ENCODE peak calls at places on chromosomes 1 and 21, in six cellular contexts. G, V, H, B, A and M are unnamed samples.

GRCh38 chr1:241413386-241413785 is 56.4 kb upstream of the RGS7 start:
- DNase-seq in G (no peak), V (no peak), H (no peak), B (no peak), A (no peak), M (no peak)

GRCh38 chr1:58933599-58933926 is 149.7 kb upstream of the JUN start:
- DNase-seq in G (no peak), V (no peak), H (no peak), B (peak), A (peak), M (no peak)

GRCh38 chr1:23168079-23168461 is 586 bp downstream of the LUZP1 start:
- DNase-seq in G (no peak), V (no peak), H (peak), B (no peak), A (peak), M (no peak)

GRCh38 chr1:1846386-1846918 is 44.4 kb downstream of the GNB1 start:
- DNase-seq in G (no peak), V (no peak), H (no peak), B (no peak), A (no peak), M (no peak)

GRCh38 chr1:36034692-36035091 is 49.2 kb upstream of the TEKT2 start:
- DNase-seq in G (no peak), V (no peak), H (no peak), B (no peak), A (no peak), M (no peak)

GRCh38 chr1:13707211-13707610 is 7.2 kb downstream of the PRDM2 start:
- DNase-seq in G (no peak), V (no peak), H (no peak), B (no peak), A (no peak), M (no peak)

GRCh38 chr1:11316701-11317100 is 43.7 kb downstream of the UBIAD1 start:
- DNase-seq in G (no peak), V (no peak), H (no peak), B (no peak), A (no peak), M (no peak)

GRCh38 chr1:75124510-75124909 is 9.7 kb upstream of the LHX8 start:
- DNase-seq in G (no peak), V (no peak), H (no peak), B (peak), A (no peak), M (no peak)

GRCh38 chr1:46764406-46764805 is 34.4 kb upstream of the CYP4B1 start:
- DNase-seq in G (no peak), V (no peak), H (no peak), B (no peak), A (no peak), M (no peak)

GRCh38 chr1:115874929-115875328 is 34.0 kb upstream of the NHLH2 start:
- DNase-seq in G (no peak), V (no peak), H (no peak), B (no peak), A (no peak), M (no peak)

GRCh38 chr1:224116131-224116530 is 2.2 kb downstream of the FBXO28 start:
- DNase-seq in G (peak), V (no peak), H (no peak), B (peak), A (peak), M (no peak)

GRCh38 chr1:9069324-9070100 is at the start of gene SLC2A5:
- DNase-seq in G (peak), V (no peak), H (peak), B (no peak), A (no peak), M (peak)

GRCh38 chr1:32337855-32338636 is 2.0 kb upstream of the MARCKSL1 start:
- DNase-seq in G (peak), V (no peak), H (no peak), B (peak), A (no peak), M (no peak)

GRCh38 chr1:232459087-232459486 is 170.8 kb downstream of the SIPA1L2 start:
- DNase-seq in G (no peak), V (no peak), H (no peak), B (no peak), A (no peak), M (no peak)

GRCh38 chr1:248622491-248623106 is 12.3 kb downstream of the OR2T11 start:
- DNase-seq in G (no peak), V (no peak), H (no peak), B (peak), A (peak), M (peak)

GRCh38 chr1:1426961-1427934 is 6.2 kb upstream of the ANKRD65 start:
- DNase-seq in G (no peak), V (no peak), H (peak), B (peak), A (peak), M (peak)

GRCh38 chr21:27953328-27954045 is 986.6 kb upstream of the ADAMTS5 start:
- DNase-seq in G (no peak), V (no peak), H (no peak), B (no peak), A (no peak), M (no peak)

GRCh38 chr1:234925440-234926251 is 203.0 kb downstream of the TOMM20 start:
- DNase-seq in G (peak), V (peak), H (no peak), B (peak), A (no peak), M (no peak)

GRCh38 chr1:17763995-17764394 is 8.9 kb downstream of the ACTL8 start:
- DNase-seq in G (no peak), V (no peak), H (no peak), B (no peak), A (no peak), M (no peak)

GRCh38 chr1:17764578-17764977 is 9.4 kb downstream of the ACTL8 start:
- DNase-seq in G (no peak), V (no peak), H (no peak), B (no peak), A (no peak), M (no peak)

GRCh38 chr1:17768651-17769241 is 13.6 kb downstream of the ACTL8 start:
- DNase-seq in G (no peak), V (no peak), H (no peak), B (no peak), A (no peak), M (no peak)

GRCh38 chr1:17762313-17762712 is 7.2 kb downstream of the ACTL8 start:
- DNase-seq in G (no peak), V (no peak), H (no peak), B (no peak), A (no peak), M (no peak)

DNA sequence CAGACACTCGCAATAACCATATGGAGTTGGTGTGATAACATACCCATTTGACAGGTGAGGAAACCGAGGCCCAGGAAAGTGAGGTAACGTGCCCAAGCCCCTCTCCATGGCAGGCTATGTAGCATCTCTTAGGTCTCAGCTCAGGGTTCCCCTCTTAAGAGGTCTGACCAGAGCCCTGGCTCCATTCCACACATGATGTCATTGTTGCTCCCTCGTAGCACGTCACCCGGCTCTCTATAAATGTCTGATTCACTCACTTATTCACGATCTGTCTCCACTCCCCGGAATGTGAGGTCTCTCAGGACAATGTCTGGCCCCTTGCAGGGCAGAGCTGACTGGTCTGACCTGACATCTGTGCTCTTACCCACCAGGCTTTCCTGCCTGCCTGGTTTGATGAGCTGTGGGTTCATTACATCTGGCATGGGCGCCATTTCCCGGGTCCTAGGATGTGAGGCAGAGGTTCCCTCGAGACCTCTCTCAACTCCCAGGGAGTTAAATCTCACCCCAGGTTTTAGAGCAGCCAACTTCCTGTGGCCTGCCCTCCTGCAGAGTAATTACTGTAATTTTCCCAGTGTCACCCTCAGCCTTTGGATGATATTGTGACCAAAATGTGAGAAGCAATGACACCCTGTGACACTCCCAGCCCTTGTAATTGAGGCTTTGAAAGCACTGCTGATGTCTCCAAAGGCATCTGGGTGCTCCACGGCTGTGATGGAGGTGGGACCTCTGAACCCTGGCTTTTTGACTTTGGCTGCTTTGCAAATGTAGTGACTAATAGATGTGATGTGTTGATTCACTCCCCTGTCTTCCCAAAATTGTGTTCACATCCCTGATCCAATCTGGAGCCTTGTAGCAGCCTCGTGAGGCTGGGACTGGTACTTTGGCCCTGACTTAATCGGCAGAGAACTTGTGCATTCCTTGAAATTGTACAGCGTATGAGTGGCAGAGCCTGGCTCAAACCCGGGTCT is 10.6 kb downstream of the ACTL8 start:
- DNase-seq in G (no peak), V (no peak), H (no peak), B (no peak), A (no peak), M (no peak)
- TF ChIP-seq POLR2A in G (no peak), V (no peak), H (no peak), B (no peak), A (no peak), M (no peak)

GRCh38 chr1:57796609-57797008 is 372.7 kb upstream of the DAB1 start:
- DNase-seq in G (no peak), V (no peak), H (no peak), B (no peak), A (no peak), M (no peak)
- TF ChIP-seq TAF1 in G (no peak), V (no peak), H (no peak), B (no peak), A (no peak), M (no peak)

GRCh38 chr1:219478811-219479210 is 134.1 kb downstream of the ZC3H11B start:
- DNase-seq in G (no peak), V (no peak), H (no peak), B (no peak), A (no peak), M (no peak)
- TF ChIP-seq POLR2A in G (no peak), V (no peak), H (no peak), B (no peak), A (no peak), M (no peak)

DNA sequence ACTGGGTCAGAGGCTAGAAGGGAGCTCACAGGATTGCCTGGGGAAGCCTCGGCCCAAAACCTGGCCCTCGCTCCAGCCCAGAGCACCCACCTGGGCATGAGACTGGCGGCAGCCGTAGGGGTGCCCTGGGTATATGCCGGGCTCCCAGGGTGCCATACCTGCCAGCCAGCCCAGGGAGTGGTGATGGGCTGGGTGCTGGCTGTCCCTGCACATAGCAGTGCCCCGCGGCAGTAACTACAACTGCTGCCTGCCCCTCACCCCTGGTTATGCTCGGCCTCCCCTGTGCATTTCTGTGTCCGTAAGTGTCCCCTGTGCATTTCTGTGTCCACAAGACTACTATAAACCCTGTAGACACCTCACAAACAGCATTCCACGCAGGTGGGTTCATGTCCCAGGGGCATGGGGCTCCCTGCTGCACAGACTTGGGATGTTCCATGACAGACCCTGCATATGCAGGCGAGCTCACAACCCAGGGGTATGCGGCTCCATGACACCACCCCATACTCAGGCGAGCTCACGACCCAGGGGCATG is 5.8 kb upstream of the SPATC1L start:
- DNase-seq in G (no peak), V (no peak), H (peak), B (no peak), A (no peak), M (no peak)
- TF ChIP-seq TAF1 in G (no peak), V (no peak), H (no peak), B (no peak), A (no peak), M (no peak)

DNA sequence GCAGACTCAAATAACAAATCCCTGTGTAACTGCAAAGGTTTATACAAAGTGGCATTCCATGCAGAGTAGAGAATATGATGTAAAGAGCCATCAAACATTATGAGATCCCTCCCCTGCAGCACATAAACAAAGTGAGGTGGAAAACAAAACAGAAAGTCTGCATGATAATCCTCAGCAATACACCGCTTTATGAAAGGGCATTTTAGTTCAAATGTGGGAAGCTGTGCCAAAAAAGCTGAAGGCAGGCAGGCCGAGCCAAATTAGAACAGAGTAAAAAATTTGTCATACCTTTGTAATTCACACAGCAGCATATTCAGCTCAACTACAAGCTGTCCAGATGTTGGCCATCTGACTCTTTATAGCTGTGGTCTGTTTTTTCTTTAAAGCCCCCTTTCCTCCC is 113.5 kb downstream of the LHX9 start:
- DNase-seq in G (no peak), V (no peak), H (no peak), B (no peak), A (no peak), M (no peak)
- TF ChIP-seq POLR2A in G (no peak), V (no peak), H (no peak), B (no peak), A (no peak), M (no peak)

DNA sequence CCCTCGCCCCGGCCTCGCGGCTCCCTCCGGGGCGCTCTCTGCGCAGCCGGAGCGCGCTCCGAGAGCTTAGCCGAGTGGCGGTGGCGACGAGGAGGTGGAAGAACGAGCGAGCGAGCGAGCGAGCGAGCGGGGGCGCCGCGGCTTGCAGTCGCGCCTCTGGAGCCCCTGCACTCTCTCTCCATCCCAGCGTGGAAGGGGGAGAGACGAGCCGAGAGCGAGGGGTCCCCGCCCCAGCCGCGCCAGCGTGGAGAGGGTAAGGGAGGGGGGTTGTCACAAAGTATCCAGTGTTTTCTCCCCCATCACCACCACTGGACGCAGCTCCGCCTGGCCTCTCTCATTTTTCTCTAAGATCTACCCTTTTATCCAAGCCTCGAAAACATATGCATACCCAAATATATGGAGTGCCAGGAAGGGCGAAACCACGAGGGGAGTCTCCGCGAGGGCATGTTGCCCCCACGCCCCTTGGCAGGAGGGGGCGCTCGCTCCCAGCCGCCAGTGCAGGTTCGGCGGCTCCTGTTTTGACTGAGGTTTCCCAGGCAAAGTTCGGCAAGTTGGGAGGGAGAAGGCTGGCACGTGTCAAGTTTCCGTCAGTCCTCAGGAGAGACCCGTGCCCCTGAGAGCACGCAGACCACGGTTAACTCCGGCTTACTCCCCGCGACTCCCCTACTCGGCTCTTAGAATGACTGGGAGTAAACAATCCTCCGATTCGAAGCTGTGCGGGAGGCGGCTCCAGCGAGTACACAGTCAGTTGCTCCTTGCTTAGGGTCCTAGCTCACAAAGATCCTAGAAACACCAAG is 569 bp upstream of the DAB1 start:
- DNase-seq in G (no peak), V (no peak), H (peak), B (peak), A (peak), M (no peak)
- TF ChIP-seq TAF1 in G (no peak), V (peak), H (no peak), B (no peak), A (no peak), M (no peak)

DNA sequence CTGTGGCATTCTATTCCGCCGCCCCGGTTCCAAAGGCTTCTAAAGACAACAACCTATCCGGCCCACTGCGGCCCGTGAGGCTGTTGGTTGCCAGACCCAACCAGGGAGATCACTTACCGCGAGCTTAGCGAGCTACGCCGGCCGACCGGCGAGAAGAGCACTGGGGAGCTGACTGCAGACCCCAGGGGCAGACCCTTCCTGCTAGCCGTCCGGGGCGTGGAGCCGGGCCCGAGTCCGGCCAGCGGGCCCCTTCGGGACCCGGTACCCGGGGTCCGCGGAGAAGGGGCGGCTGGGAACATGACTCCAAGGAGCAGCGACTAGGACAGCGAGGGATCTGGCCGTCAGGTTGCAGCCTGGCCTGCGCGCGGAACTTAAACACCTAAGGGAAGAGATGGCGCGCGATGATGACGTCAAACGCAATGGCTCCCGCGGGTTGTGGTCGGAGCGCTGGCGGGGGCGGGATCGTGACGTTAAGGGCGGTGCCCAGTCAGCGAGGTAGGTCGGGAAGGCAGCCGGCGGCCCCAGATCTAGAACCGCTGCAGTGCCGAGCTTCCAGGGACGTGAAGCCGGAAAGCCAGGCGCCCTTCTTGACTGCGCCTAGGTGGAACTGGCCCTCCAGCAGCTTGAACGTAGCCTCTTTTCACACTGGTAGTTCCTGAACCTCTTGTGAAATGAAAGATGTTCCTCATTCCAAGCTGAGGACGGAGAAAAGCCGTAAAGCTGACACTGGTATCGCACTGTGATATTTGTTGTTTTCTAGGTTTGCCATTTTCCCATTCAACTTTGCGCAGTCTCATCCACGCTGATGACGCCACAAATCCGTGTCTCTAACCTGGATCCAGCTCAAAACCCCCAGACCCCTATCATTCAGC is at the start of gene NUP133:
- DNase-seq in G (peak), V (peak), H (peak), B (peak), A (peak), M (peak)
- TF ChIP-seq POLR2A in G (peak), V (peak), H (peak), B (peak), A (peak), M (peak)

GRCh38 chr21:31886896-31887595 is 14.2 kb downstream of the HUNK start:
- DNase-seq in G (no peak), V (no peak), H (no peak), B (no peak), A (no peak), M (no peak)

GRCh38 chr21:31887596-31887920 is 14.7 kb downstream of the HUNK start:
- DNase-seq in G (no peak), V (no peak), H (no peak), B (no peak), A (no peak), M (no peak)

GRCh38 chr21:31892686-31893085 is 19.9 kb downstream of the HUNK start:
- DNase-seq in G (no peak), V (no peak), H (no peak), B (no peak), A (no peak), M (no peak)

GRCh38 chr21:31885146-31885545 is 12.3 kb downstream of the HUNK start:
- DNase-seq in G (no peak), V (no peak), H (no peak), B (no peak), A (no peak), M (no peak)

GRCh38 chr21:31888936-31889371 is 16.1 kb downstream of the HUNK start:
- DNase-seq in G (no peak), V (no peak), H (no peak), B (no peak), A (no peak), M (no peak)
- TF ChIP-seq TAF1 in G (no peak), V (no peak), H (no peak), B (no peak), A (no peak), M (no peak)

DNA sequence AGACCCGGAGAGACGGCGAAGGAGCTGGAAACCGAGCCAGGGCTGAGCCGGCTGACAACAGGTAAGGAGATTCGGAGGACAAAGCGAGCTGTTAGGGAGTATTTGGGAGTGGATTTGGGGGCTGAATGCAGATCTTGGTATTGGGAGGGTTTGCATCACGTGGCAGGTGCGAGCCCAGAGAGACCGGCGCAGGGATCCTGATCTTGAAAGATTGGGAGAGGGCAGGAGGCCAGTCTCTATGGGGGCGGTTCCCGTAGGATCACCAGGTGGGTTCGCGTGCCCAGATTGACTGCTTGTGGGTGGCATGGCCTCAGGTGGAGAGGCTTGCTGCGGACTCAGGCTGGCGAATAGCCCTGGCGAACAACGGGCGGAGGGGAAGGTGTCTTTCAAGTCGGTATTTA is 204 bp downstream of the CIART start:
- DNase-seq in G (no peak), V (no peak), H (no peak), B (no peak), A (no peak), M (no peak)
- TF ChIP-seq POLR2A in G (no peak), V (no peak), H (no peak), B (no peak), A (no peak), M (no peak)